ENCODE peak calls at places on chromosome 19, in four cellular contexts. Z is HCT116, F is K562, V is HepG2. R is an unnamed sample.

GRCh38 chr19:2495651-2496316 is 19.9 kb downstream of the GADD45B start:
- DNase-seq in V (no peak), F (no peak), Z (no peak), R (no peak)

GRCh38 chr19:1383014-1383310 is 745 bp upstream of the NDUFS7 start:
- DNase-seq in V (no peak), Z (no peak), F (peak), R (no peak)

GRCh38 chr19:20197747-20198146 is 30.7 kb downstream of the ZNF486 start:
- DNase-seq in F (no peak), Z (no peak), V (no peak), R (no peak)

GRCh38 chr19:49502866-49503581 is 6.8 kb downstream of the RPS11 start:
- DNase-seq in F (peak), Z (peak), V (peak), R (peak)

GRCh38 chr19:16435238-16435911 is 36.4 kb downstream of the EPS15L1 start:
- DNase-seq in Z (no peak), F (no peak), V (no peak), R (no peak)

GRCh38 chr19:14497347-14497921 is 1.5 kb upstream of the GIPC1 start:
- DNase-seq in Z (no peak), V (peak), F (no peak), R (no peak)

GRCh38 chr19:41861098-41861768 is 1.2 kb downstream of the RPS19 start:
- DNase-seq in F (no peak), V (no peak), Z (no peak), R (no peak)

GRCh38 chr19:42060117-42060516 is 9.9 kb downstream of the GRIK5 start:
- DNase-seq in Z (no peak), V (no peak), F (no peak), R (no peak)

GRCh38 chr19:49425922-49426592 is 869 bp downstream of the GFY start:
- DNase-seq in Z (peak), F (peak), V (no peak), R (no peak)

GRCh38 chr19:7197760-7198696 is 96.2 kb downstream of the INSR start:
- DNase-seq in V (peak), Z (peak), F (peak), R (peak)

GRCh38 chr19:27793128-27793643 is 1419.8 kb downstream of the UQCRFS1 start:
- DNase-seq in V (peak), F (peak), Z (peak), R (peak)

GRCh38 chr19:40284501-40285352 is at the start of gene AKT2:
- DNase-seq in Z (no peak), V (no peak), F (peak), R (no peak)

GRCh38 chr19:1266818-1267440 is 2.2 kb upstream of the CIRBP start:
- DNase-seq in Z (no peak), F (no peak), V (no peak), R (no peak)

GRCh38 chr19:40923934-40924391 is 41.9 kb upstream of the CYP2A7 start:
- DNase-seq in Z (no peak), V (no peak), F (no peak), R (no peak)

GRCh38 chr19:35928507-35928906 is 7.7 kb upstream of the LRFN3 start:
- DNase-seq in Z (no peak), V (no peak), F (no peak), R (no peak)

GRCh38 chr19:18674616-18675015 is 8.9 kb upstream of the CRTC1 start:
- DNase-seq in V (no peak), F (no peak), Z (no peak), R (no peak)

GRCh38 chr19:1041835-1042685 is 2.2 kb downstream of the ABCA7 start:
- DNase-seq in F (peak), V (no peak), Z (peak), R (no peak)

GRCh38 chr19:38115264-38115802 is 108.7 kb downstream of the DPF1 start:
- DNase-seq in V (no peak), Z (no peak), F (no peak), R (no peak)

GRCh38 chr19:48970923-48971395 is 5.8 kb downstream of the FTL start:
- DNase-seq in V (peak), F (peak), Z (no peak), R (no peak)

GRCh38 chr19:1206733-1207301 is 1.2 kb downstream of the STK11 start:
- DNase-seq in V (no peak), F (no peak), Z (no peak), R (no peak)

GRCh38 chr19:37251308-37252229 is 33.6 kb downstream of the ZNF383 start:
- DNase-seq in F (peak), Z (no peak), V (no peak), R (peak)

GRCh38 chr19:30718728-30719127 is 346.5 kb downstream of the ZNF536 start:
- DNase-seq in V (no peak), F (no peak), Z (no peak), R (no peak)

GRCh38 chr19:20367811-20368294 is 197.7 kb downstream of the ZNF737 start:
- DNase-seq in Z (no peak), F (no peak), V (no peak), R (peak)

GRCh38 chr19:18865106-18865972 is 30.6 kb downstream of the CERS1 start:
- DNase-seq in F (no peak), Z (no peak), V (no peak), R (no peak)

GRCh38 chr19:38956264-38956663 is 19.3 kb downstream of the FBXO17 start:
- DNase-seq in F (no peak), V (no peak), Z (no peak), R (no peak)

GRCh38 chr19:379796-380195 is 29.2 kb downstream of the C2CD4C start:
- DNase-seq in Z (no peak), V (no peak), F (no peak), R (no peak)

GRCh38 chr19:48588670-48589399 is 17.7 kb upstream of the SPACA4 start:
- DNase-seq in Z (peak), V (peak), F (peak), R (peak)

GRCh38 chr19:49823472-49823871 is 5.4 kb downstream of the MED25 start:
- DNase-seq in F (no peak), V (no peak), Z (no peak), R (no peak)

GRCh38 chr19:39941151-39941550 is 6.7 kb upstream of the FCGBP start:
- DNase-seq in Z (no peak), V (no peak), F (no peak), R (no peak)

GRCh38 chr19:390386-391198 is 18.4 kb downstream of the C2CD4C start:
- DNase-seq in V (no peak), Z (no peak), F (no peak), R (no peak)

GRCh38 chr19:33905937-33906577 is 109.4 kb downstream of the KCTD15 start:
- DNase-seq in Z (no peak), V (no peak), F (peak), R (peak)

GRCh38 chr19:16969127-16969526 is 57.5 kb downstream of the CPAMD8 start:
- DNase-seq in V (peak), Z (no peak), F (no peak), R (peak)

GRCh38 chr19:31586282-31586681 is 237.0 kb upstream of the TSHZ3 start:
- DNase-seq in V (no peak), Z (no peak), F (no peak), R (no peak)

GRCh38 chr19:15124572-15125231 is 17.5 kb downstream of the SYDE1 start:
- DNase-seq in V (peak), Z (no peak), F (peak), R (no peak)

GRCh38 chr19:33177417-33177976 is 16.6 kb upstream of the LRP3 start:
- DNase-seq in V (peak), F (no peak), Z (no peak), R (no peak)

GRCh38 chr19:40281381-40282208 is 3.5 kb downstream of the AKT2 start:
- DNase-seq in Z (no peak), V (no peak), F (no peak), R (no peak)

GRCh38 chr19:41351339-41352245 is 2.1 kb downstream of the TGFB1 start:
- DNase-seq in Z (no peak), V (no peak), F (peak), R (no peak)

GRCh38 chr19:42185281-42185680 is 32.2 kb downstream of the DEDD2 start:
- DNase-seq in F (no peak), Z (no peak), V (no peak), R (no peak)

GRCh38 chr19:43595999-43596841 is at the start of the genes IRGQ and ZNF576:
- DNase-seq in V (peak), Z (peak), F (peak), R (peak)

DNA sequence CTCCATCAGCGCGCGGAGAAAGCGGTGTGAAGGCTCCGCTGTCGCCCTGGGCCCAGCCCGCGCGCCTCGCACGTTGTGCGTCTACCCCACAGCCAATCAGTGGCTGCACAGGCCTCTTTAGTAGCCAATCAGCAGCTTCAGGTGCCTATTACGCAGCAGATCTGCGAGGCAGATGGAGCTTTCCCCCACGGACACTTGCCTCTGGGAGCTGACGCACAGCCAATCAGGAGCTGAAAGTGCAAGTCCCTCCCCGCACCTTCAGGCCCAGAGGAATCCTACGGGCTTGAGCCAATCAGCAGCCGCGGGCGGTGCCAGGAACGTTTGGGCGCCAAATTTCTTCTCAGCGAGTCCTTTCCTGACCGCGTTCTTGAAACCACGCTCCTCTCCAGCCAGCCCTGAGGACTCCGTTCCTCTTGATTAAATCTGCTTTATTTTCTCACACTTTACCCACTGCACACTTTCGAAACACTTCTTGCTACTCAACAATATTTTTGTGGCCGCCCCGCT is 39.9 kb downstream of the SIGLEC7 start:
- DNase-seq in Z (no peak), V (no peak), F (no peak), R (peak)
- TF ChIP-seq JUND in Z (no peak), V (no peak), F (no peak), R (no peak)

GRCh38 chr19:47112664-47113445 is 721 bp downstream of the ZC3H4 start:
- DNase-seq in V (peak), Z (peak), F (peak), R (peak)

GRCh38 chr19:47112166-47112663 is 1.4 kb downstream of the ZC3H4 start:
- DNase-seq in V (peak), F (peak), Z (no peak), R (peak)

GRCh38 chr19:47111682-47112165 is 1.9 kb downstream of the ZC3H4 start:
- DNase-seq in V (no peak), F (no peak), Z (no peak), R (no peak)

GRCh38 chr19:47111081-47111589 is 2.4 kb downstream of the ZC3H4 start:
- DNase-seq in V (no peak), Z (no peak), F (peak), R (no peak)

DNA sequence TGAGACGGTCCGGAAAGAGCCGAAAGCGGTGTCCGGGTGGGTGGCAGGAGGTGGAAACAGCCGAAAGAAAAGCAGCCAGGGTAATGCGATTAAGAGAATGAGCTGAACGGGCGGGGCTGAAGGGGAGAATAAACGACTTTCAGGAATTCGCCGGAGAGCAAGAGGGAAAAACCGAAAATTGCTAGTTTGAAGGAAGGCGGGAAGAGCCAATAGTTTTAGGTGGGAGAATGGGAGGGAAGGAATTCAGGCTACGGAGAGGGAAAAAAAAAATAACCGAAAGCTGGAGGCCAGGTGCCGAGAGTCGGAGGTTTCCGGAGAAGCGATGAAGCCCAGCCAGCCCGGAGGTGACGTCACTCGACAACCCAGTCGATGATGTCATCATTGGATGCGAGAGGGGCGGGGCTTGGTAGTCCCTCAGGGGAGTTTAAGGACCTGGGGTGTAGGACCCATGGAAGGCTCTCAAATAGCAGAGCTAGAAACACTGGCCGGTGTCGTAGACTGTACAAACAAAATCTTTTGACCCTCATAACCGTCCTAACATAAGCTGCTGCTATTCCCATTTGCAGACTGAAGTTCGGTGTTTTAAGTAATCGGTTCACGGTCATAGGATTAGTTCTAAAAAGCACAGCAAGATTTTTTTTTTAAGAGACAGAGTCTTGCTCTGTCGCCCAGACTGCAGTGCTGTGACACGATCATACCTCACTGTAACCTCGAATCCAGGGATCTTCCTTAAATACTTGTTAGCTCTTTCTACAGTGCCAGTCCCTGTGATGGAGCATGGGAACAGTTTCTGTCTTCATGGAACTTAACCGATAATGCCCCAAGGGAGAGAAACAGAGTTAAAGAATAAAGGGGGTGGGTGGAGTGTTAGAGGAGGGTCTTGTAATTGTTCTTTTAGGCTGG is at the start of gene ZC3H4:
- DNase-seq in Z (peak), V (peak), F (peak), R (peak)
- TF ChIP-seq JUND in Z (peak), V (peak), F (peak), R (peak)

GRCh38 chr19:29528946-29529645 is 3.3 kb downstream of the VSTM2B start:
- DNase-seq in Z (no peak), F (no peak), V (no peak), R (no peak)
- TF ChIP-seq JUND in Z (no peak), F (no peak), V (no peak), R (no peak)

GRCh38 chr19:4067396-4068057 is 828 bp upstream of the ZBTB7A start:
- DNase-seq in F (peak), V (no peak), Z (no peak), R (no peak)
- TF ChIP-seq JUND in F (no peak), V (no peak), Z (no peak), R (no peak)

DNA sequence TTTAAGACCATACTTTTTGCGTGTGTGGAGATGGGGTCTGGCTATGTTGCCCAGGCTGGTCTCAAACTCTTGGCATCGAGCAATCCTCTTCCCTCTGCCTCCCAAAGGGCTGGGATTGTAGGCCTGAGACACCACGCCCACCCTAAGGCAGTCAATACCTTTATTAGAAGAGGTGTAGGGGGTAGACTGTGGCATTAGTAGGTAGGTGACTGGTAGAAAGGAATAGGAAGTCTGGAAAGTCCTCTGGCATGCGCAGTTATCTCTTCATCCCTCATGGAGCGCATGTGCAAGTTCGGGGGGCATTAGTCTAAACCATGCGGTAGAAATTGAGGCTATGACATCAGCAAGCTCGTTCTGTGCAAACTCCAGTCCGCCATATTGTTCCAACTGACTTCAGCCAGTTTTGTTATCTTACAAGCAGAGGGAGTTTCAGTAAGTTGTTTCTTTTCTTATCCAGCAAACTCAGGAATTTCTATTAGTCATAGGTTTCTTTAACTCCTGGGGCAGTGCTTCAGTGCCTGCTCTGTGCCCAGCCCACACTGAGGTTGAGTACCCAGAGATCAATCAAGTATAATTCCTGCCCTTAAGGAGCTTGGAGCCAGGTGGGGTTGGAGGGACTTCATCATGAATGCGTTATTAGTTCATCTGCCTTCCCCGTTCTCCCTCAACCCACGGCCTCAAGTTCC is 7.3 kb upstream of the RANBP3 start:
- DNase-seq in F (no peak), Z (no peak), V (no peak), R (no peak)
- TF ChIP-seq JUND in F (peak), Z (no peak), V (no peak), R (no peak)

DNA sequence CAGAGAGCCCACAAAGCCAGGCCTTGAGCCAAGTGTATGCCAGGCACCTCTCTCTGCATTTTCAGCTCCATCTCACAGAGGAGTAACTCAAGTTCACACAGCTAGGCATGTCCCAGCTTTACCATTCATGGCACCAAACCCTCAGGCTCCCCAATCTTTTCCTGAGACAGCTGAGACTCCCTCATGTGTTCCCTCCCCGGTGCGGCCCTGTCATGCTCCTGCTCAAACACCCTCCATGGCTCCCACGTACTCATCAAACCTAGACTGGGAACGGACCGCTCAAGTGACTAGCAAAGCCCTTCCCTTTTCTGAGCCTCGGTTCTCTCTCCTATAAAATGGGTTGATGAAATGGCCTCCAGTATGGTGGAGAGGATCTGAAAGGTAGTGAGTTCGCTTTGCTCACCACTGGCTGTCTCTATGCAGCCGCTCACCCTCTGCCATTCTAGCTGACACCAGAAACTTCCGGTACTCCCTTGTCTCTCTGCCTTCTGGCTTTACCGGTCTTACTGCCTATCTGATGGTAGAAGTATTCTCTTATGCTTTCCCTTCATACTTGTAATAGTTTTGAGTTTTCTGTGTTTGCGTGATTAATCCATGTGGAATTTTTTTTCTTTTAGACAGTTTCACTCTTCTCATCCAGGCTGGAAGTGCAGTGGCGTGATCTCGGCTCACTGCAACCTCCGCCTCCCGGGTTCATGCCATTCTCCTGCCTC is 7.8 kb upstream of the SLC44A2 start:
- DNase-seq in F (peak), V (no peak), Z (no peak), R (peak)
- TF ChIP-seq JUND in F (no peak), V (no peak), Z (no peak), R (no peak)

GRCh38 chr19:57599761-57600383 is at the start of gene ZNF530:
- DNase-seq in V (peak), F (peak), Z (peak), R (peak)

DNA sequence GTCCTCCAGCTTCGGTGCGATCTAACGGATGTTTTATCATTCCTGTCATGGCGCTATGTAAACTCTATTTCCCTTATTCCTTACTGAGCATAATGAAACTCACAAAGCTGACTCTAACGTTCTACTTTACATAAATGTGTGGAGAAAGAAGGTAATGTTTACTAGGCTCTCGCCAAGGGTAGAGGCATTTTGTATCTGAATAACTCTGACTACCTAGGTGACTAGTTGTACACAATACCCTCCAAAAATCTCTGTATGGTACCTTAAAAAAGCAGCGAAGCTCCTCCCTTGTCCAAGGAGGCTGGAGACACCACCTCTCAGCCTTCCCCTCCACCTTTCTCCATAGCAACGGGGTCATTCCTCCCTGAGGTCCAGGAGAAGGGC is 316 bp upstream of the ZNF530 start:
- DNase-seq in F (no peak), V (no peak), Z (no peak), R (no peak)
- TF ChIP-seq JUND in F (no peak), V (no peak), Z (no peak), R (no peak)

R was measured in T47D.